ENCODE peak calls at places on chromosomes 5 and 9, in eight cellular contexts. I is suprapubic skin, H is choroid plexus epithelial cell, C is kidney, V is heart right ventricle, B is BJ, K is AG09319, U is fibroblast of lung. O is an unnamed sample.

GRCh38 chr5:3331819-3332218 is 263.8 kb upstream of the IRX1 start:
- DNase-seq in I (no peak), H (no peak), C (no peak), V (no peak), B (no peak), K (no peak), U (no peak), O (no peak)

GRCh38 chr5:177362102-177362868 is 4.6 kb downstream of the RGS14 start:
- DNase-seq in I (no peak), H (no peak), C (peak; percentile 93), V (no peak), B (no peak), K (no peak), U (no peak), O (no peak)

GRCh38 chr9:135519179-135519971 is 1.9 kb upstream of the LCN1 start:
- DNase-seq in I (no peak), H (no peak), C (no peak), V (no peak), B (no peak), K (no peak), U (no peak), O (no peak)

GRCh38 chr5:29780401-29780800 is 1413.1 kb upstream of the CDH6 start:
- DNase-seq in I (no peak), H (no peak), C (no peak), V (no peak), B (no peak), K (no peak), U (no peak), O (no peak)

GRCh38 chr5:138559937-138560336 is 15.3 kb downstream of the HSPA9 start:
- DNase-seq in I (no peak), H (no peak), C (no peak), V (no peak), B (no peak), K (no peak), U (no peak), O (no peak)

GRCh38 chr5:145855842-145856267 is 17.0 kb downstream of the GRXCR2 start:
- DNase-seq in I (no peak), H (no peak), C (no peak), V (no peak), B (no peak), K (no peak), U (peak; percentile 37), O (no peak)

GRCh38 chr9:3732077-3733038 is 206.6 kb upstream of the RFX3 start:
- DNase-seq in I (no peak), H (peak; percentile 95), C (no peak), V (peak; percentile 53), B (peak; percentile 72), K (peak; percentile 60), U (peak; percentile 89), O (peak; percentile 74)

GRCh38 chr5:116452774-116453368 is 121.8 kb downstream of the SEMA6A start:
- DNase-seq in I (no peak), H (no peak), C (no peak), V (no peak), B (no peak), K (no peak), U (no peak), O (no peak)

GRCh38 chr5:170479484-170479883 is 24.3 kb upstream of the KCNIP1 start:
- DNase-seq in I (no peak), H (peak; percentile 52), C (no peak), V (no peak), B (no peak), K (no peak), U (peak; percentile 22), O (no peak)
- TF ChIP-seq CTCF in I (no peak), H (peak; percentile 19), C (no peak), V (no peak), B (no peak), K (no peak), U (no peak), O (no peak)

GRCh38 chr9:21323091-21323490 is 12.1 kb downstream of the KLHL9 start:
- DNase-seq in I (no peak), H (no peak), C (no peak), V (no peak), B (no peak), K (no peak), U (no peak), O (no peak)

GRCh38 chr9:21324040-21324439 is 11.2 kb downstream of the KLHL9 start:
- DNase-seq in I (no peak), H (peak; percentile 24), C (no peak), V (no peak), B (no peak), K (no peak), U (no peak), O (no peak)

GRCh38 chr9:21331676-21332402 is 3.4 kb downstream of the KLHL9 start:
- DNase-seq in I (no peak), H (no peak), C (no peak), V (no peak), B (no peak), K (no peak), U (no peak), O (no peak)

GRCh38 chr9:21326526-21327139 is 8.6 kb downstream of the KLHL9 start:
- DNase-seq in I (no peak), H (peak; percentile 70), C (no peak), V (no peak), B (no peak), K (no peak), U (peak; percentile 59), O (no peak)
- TF ChIP-seq CTCF in I (peak; percentile 9), H (peak; percentile 68), C (peak; percentile 43), V (peak; percentile 85), B (peak; percentile 68), K (peak; percentile 58), U (peak; percentile 60), O (peak; percentile 34)

GRCh38 chr5:14405267-14405666 is 176.3 kb upstream of the OTULINL start:
- DNase-seq in I (no peak), H (no peak), C (no peak), V (no peak), B (no peak), K (no peak), U (no peak), O (no peak)
- TF ChIP-seq CTCF in I (no peak), H (peak; percentile 52), C (no peak), V (peak; percentile 43), B (peak; percentile 23), K (no peak), U (no peak), O (peak; percentile 21)

DNA sequence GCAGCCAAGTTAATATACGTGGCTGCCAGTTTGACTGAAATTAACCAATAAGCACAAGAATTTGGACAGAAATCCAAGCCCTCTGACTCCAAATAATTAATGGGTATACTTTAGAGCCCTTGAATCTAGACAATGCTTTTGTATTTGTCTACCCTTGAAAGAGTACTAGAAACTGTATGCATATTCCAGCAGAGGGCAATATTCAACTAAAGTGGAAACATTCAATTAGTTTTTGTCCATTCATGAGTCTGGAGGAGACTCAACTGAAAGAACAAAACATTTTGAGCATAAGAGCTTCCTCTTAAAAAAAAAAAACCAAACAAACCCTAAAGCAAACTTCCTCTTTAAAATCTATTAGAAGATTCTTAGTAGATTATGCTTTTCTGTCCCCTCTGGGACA is 157.8 kb downstream of the ARHGEF28 start:
- DNase-seq in I (no peak), H (peak; percentile 66), C (no peak), V (no peak), B (no peak), K (no peak), U (peak; percentile 42), O (no peak)
- TF ChIP-seq CTCF in I (no peak), H (peak; percentile 54), C (no peak), V (peak; percentile 61), B (peak; percentile 52), K (peak; percentile 27), U (peak; percentile 3), O (peak; percentile 8)

GRCh38 chr5:43400082-43400481 is 12.1 kb downstream of the CCL28 start:
- DNase-seq in I (no peak), H (peak; percentile 63), C (no peak), V (no peak), B (no peak), K (no peak), U (peak; percentile 51), O (no peak)
- TF ChIP-seq CTCF in I (no peak), H (peak; percentile 56), C (peak; percentile 16), V (peak; percentile 30), B (peak; percentile 44), K (peak; percentile 33), U (peak; percentile 42), O (no peak)

O was measured in AG04449.